ENCODE peak calls at places on chromosomes 7 and 10, in eight cellular contexts. W is stimulated activated CD4-positive, alpha-beta T cell treated with anti-CD3 and anti-CD28 coated beads, Interleukin-1b, Interleukin-23, amount 100 ng/mL, for 24 hours; E is HepG2; Q is NCI-H1105; R is bronchial epithelial cell; B is T-helper 9 cell; M is T-helper 1 cell; U is activated naive CD4-positive, alpha-beta T cell treated with anti-CD3 and anti-CD28 coated beads, Interleukin-2, amount 10 ng/mL, durations not matched to agents 7 days and 5 days. O is an unnamed sample.

GRCh38 chr7:124762611-124763143 is 2.9 kb downstream of the GPR37 start:
- DNase-seq in W (no peak), E (peak; percentile 76), Q (no peak), R (no peak), B (no peak), M (no peak), U (no peak), O (no peak)

GRCh38 chr7:149713731-149714068 is 59.7 kb downstream of the ZNF467 start:
- DNase-seq in W (no peak), E (no peak), Q (no peak), R (no peak), B (no peak), M (no peak), U (no peak), O (no peak)

GRCh38 chr7:100483728-100484635 is at the start of gene NYAP1:
- DNase-seq in W (no peak), E (no peak), Q (peak; percentile 11), R (peak; percentile 30), B (peak; percentile 56), M (peak; percentile 60), U (peak; percentile 69), O (no peak)

GRCh38 chr10:78535716-78536218 is 502.1 kb downstream of the RPS24 start:
- DNase-seq in W (no peak), E (no peak), Q (no peak), R (no peak), B (no peak), M (no peak), U (no peak), O (no peak)

GRCh38 chr7:76187246-76187645 is 14.4 kb upstream of the SRRM3 start:
- DNase-seq in W (no peak), E (no peak), Q (no peak), R (no peak), B (no peak), M (no peak), U (no peak), O (no peak)

GRCh38 chr10:100141446-100142087 is 44.3 kb downstream of the ERLIN1 start:
- DNase-seq in W (no peak), E (no peak), Q (no peak), R (no peak), B (no peak), M (no peak), U (no peak), O (no peak)

GRCh38 chr7:305410-306151 is 15.6 kb downstream of the FOXL3 start:
- DNase-seq in W (no peak), E (no peak), Q (no peak), R (no peak), B (no peak), M (no peak), U (no peak), O (no peak)

GRCh38 chr10:1732501-1733123 is 4.7 kb downstream of the ADARB2 start:
- DNase-seq in W (no peak), E (no peak), Q (no peak), R (peak; percentile 68), B (no peak), M (no peak), U (no peak), O (no peak)

GRCh38 chr10:68402271-68402670 is 4.8 kb downstream of the RUFY2 start:
- DNase-seq in W (no peak), E (no peak), Q (no peak), R (no peak), B (no peak), M (no peak), U (no peak), O (no peak)

GRCh38 chr7:21184956-21185355 is 242.9 kb upstream of the SP4 start:
- DNase-seq in W (no peak), E (no peak), Q (no peak), R (no peak), B (no peak), M (no peak), U (no peak), O (no peak)

GRCh38 chr7:3533040-3533439 is 232.0 kb downstream of the SDK1 start:
- DNase-seq in W (no peak), E (no peak), Q (no peak), R (no peak), B (no peak), M (no peak), U (no peak), O (no peak)

GRCh38 chr7:153381275-153382119 is 621.9 kb downstream of the ACTR3B start:
- DNase-seq in W (no peak), E (peak; percentile 28), Q (peak; percentile 11), R (no peak), B (no peak), M (no peak), U (peak; percentile 23), O (no peak)

GRCh38 chr7:50092579-50093411 is at the start of gene ZPBP:
- DNase-seq in W (peak; percentile 20), E (peak; percentile 18), Q (peak; percentile 18), R (peak; percentile 52), B (peak; percentile 24), M (peak; percentile 19), U (peak; percentile 58), O (no peak)

O was measured in SW 1271.